ENCODE peak calls at places on chromosomes 5 and 9, in eight cellular contexts. One of them, this sample, is unnamed.

GRCh38 chr9:119366909-119367690 is 2.1 kb downstream of the BRINP1 start:
- DNase-seq in activated T-helper 1 cell treated with Interleukin-2 at 50 U/mL for 16 hours: no peak
- DNase-seq in foreskin fibroblast: no peak
- DNase-seq in stimulated activated CD8-positive, alpha-beta memory T cell treated with anti-CD3 and anti-CD28 coated beads, Interleukin-4, amount 100 ng/mL, for 4 hours: no peak
- DNase-seq in GM10248: no peak
- DNase-seq in AG04450: no peak
- DNase-seq in left lobe of liver: no peak
- DNase-seq in astrocyte of the spinal cord: no peak
- DNase-seq in this sample: no peak

GRCh38 chr9:127131871-127132270 is 9.4 kb upstream of the ANGPTL2 start:
- DNase-seq in activated T-helper 1 cell treated with Interleukin-2 at 50 U/mL for 16 hours: no peak
- DNase-seq in foreskin fibroblast: peak
- DNase-seq in stimulated activated CD8-positive, alpha-beta memory T cell treated with anti-CD3 and anti-CD28 coated beads, Interleukin-4, amount 100 ng/mL, for 4 hours: no peak
- DNase-seq in GM10248: no peak
- DNase-seq in AG04450: peak
- DNase-seq in left lobe of liver: no peak
- DNase-seq in astrocyte of the spinal cord: peak
- DNase-seq in this sample: no peak

GRCh38 chr9:133594310-133594709 is 14.9 kb downstream of the FAM163B start:
- DNase-seq in activated T-helper 1 cell treated with Interleukin-2 at 50 U/mL for 16 hours: no peak
- DNase-seq in foreskin fibroblast: no peak
- DNase-seq in stimulated activated CD8-positive, alpha-beta memory T cell treated with anti-CD3 and anti-CD28 coated beads, Interleukin-4, amount 100 ng/mL, for 4 hours: no peak
- DNase-seq in GM10248: no peak
- DNase-seq in AG04450: no peak
- DNase-seq in left lobe of liver: no peak
- DNase-seq in astrocyte of the spinal cord: no peak
- DNase-seq in this sample: no peak

GRCh38 chr5:64811050-64811640 is 42.4 kb downstream of the CWC27 start:
- DNase-seq in activated T-helper 1 cell treated with Interleukin-2 at 50 U/mL for 16 hours: no peak
- DNase-seq in foreskin fibroblast: peak
- DNase-seq in stimulated activated CD8-positive, alpha-beta memory T cell treated with anti-CD3 and anti-CD28 coated beads, Interleukin-4, amount 100 ng/mL, for 4 hours: no peak
- DNase-seq in GM10248: peak
- DNase-seq in AG04450: peak
- DNase-seq in left lobe of liver: no peak
- DNase-seq in astrocyte of the spinal cord: peak
- DNase-seq in this sample: no peak

GRCh38 chr9:127788337-127789011 is 2.6 kb downstream of the CDK9 start:
- DNase-seq in activated T-helper 1 cell treated with Interleukin-2 at 50 U/mL for 16 hours: no peak
- DNase-seq in foreskin fibroblast: no peak
- DNase-seq in stimulated activated CD8-positive, alpha-beta memory T cell treated with anti-CD3 and anti-CD28 coated beads, Interleukin-4, amount 100 ng/mL, for 4 hours: no peak
- DNase-seq in GM10248: no peak
- DNase-seq in AG04450: no peak
- DNase-seq in left lobe of liver: peak
- DNase-seq in astrocyte of the spinal cord: no peak
- DNase-seq in this sample: no peak

GRCh38 chr9:121992571-121993212 is 100.4 kb downstream of the TTLL11 start:
- DNase-seq in activated T-helper 1 cell treated with Interleukin-2 at 50 U/mL for 16 hours: no peak
- DNase-seq in foreskin fibroblast: peak
- DNase-seq in stimulated activated CD8-positive, alpha-beta memory T cell treated with anti-CD3 and anti-CD28 coated beads, Interleukin-4, amount 100 ng/mL, for 4 hours: no peak
- DNase-seq in GM10248: peak
- DNase-seq in AG04450: peak
- DNase-seq in left lobe of liver: peak
- DNase-seq in astrocyte of the spinal cord: peak
- DNase-seq in this sample: no peak

GRCh38 chr5:160133071-160133917 is 14.0 kb upstream of the PWWP2A start:
- DNase-seq in activated T-helper 1 cell treated with Interleukin-2 at 50 U/mL for 16 hours: no peak
- DNase-seq in foreskin fibroblast: peak
- DNase-seq in stimulated activated CD8-positive, alpha-beta memory T cell treated with anti-CD3 and anti-CD28 coated beads, Interleukin-4, amount 100 ng/mL, for 4 hours: no peak
- DNase-seq in GM10248: no peak
- DNase-seq in AG04450: no peak
- DNase-seq in left lobe of liver: no peak
- DNase-seq in astrocyte of the spinal cord: peak
- DNase-seq in this sample: no peak

GRCh38 chr5:141604318-141604717 is 14.5 kb downstream of the DIAPH1 start:
- DNase-seq in activated T-helper 1 cell treated with Interleukin-2 at 50 U/mL for 16 hours: no peak
- DNase-seq in foreskin fibroblast: peak
- DNase-seq in stimulated activated CD8-positive, alpha-beta memory T cell treated with anti-CD3 and anti-CD28 coated beads, Interleukin-4, amount 100 ng/mL, for 4 hours: no peak
- DNase-seq in GM10248: no peak
- DNase-seq in AG04450: peak
- DNase-seq in left lobe of liver: no peak
- DNase-seq in astrocyte of the spinal cord: peak
- DNase-seq in this sample: no peak

GRCh38 chr5:34490501-34491250 is 165.5 kb upstream of the RAI14 start:
- DNase-seq in activated T-helper 1 cell treated with Interleukin-2 at 50 U/mL for 16 hours: no peak
- DNase-seq in foreskin fibroblast: no peak
- DNase-seq in stimulated activated CD8-positive, alpha-beta memory T cell treated with anti-CD3 and anti-CD28 coated beads, Interleukin-4, amount 100 ng/mL, for 4 hours: no peak
- DNase-seq in GM10248: no peak
- DNase-seq in AG04450: no peak
- DNase-seq in left lobe of liver: no peak
- DNase-seq in astrocyte of the spinal cord: no peak
- DNase-seq in this sample: no peak

GRCh38 chr5:178083942-178084341 is 29.4 kb upstream of the N4BP3 start:
- DNase-seq in activated T-helper 1 cell treated with Interleukin-2 at 50 U/mL for 16 hours: no peak
- DNase-seq in foreskin fibroblast: no peak
- DNase-seq in stimulated activated CD8-positive, alpha-beta memory T cell treated with anti-CD3 and anti-CD28 coated beads, Interleukin-4, amount 100 ng/mL, for 4 hours: no peak
- DNase-seq in GM10248: no peak
- DNase-seq in AG04450: no peak
- DNase-seq in left lobe of liver: no peak
- DNase-seq in astrocyte of the spinal cord: no peak
- DNase-seq in this sample: no peak

GRCh38 chr5:16776611-16777251 is 159.4 kb downstream of the MYO10 start:
- DNase-seq in activated T-helper 1 cell treated with Interleukin-2 at 50 U/mL for 16 hours: no peak
- DNase-seq in foreskin fibroblast: no peak
- DNase-seq in stimulated activated CD8-positive, alpha-beta memory T cell treated with anti-CD3 and anti-CD28 coated beads, Interleukin-4, amount 100 ng/mL, for 4 hours: no peak
- DNase-seq in GM10248: no peak
- DNase-seq in AG04450: no peak
- DNase-seq in left lobe of liver: no peak
- DNase-seq in astrocyte of the spinal cord: no peak
- DNase-seq in this sample: no peak

GRCh38 chr5:177447066-177447610 is 524 bp downstream of the PRR7 start:
- DNase-seq in activated T-helper 1 cell treated with Interleukin-2 at 50 U/mL for 16 hours: peak
- DNase-seq in foreskin fibroblast: no peak
- DNase-seq in stimulated activated CD8-positive, alpha-beta memory T cell treated with anti-CD3 and anti-CD28 coated beads, Interleukin-4, amount 100 ng/mL, for 4 hours: peak
- DNase-seq in GM10248: peak
- DNase-seq in AG04450: no peak
- DNase-seq in left lobe of liver: no peak
- DNase-seq in astrocyte of the spinal cord: no peak
- DNase-seq in this sample: no peak

GRCh38 chr9:107548298-107549142 is 59.0 kb upstream of the KLF4 start:
- DNase-seq in activated T-helper 1 cell treated with Interleukin-2 at 50 U/mL for 16 hours: no peak
- DNase-seq in foreskin fibroblast: peak
- DNase-seq in stimulated activated CD8-positive, alpha-beta memory T cell treated with anti-CD3 and anti-CD28 coated beads, Interleukin-4, amount 100 ng/mL, for 4 hours: no peak
- DNase-seq in GM10248: no peak
- DNase-seq in AG04450: peak
- DNase-seq in left lobe of liver: peak
- DNase-seq in astrocyte of the spinal cord: peak
- DNase-seq in this sample: no peak

GRCh38 chr5:13992795-13993194 is 48.3 kb upstream of the DNAH5 start:
- DNase-seq in activated T-helper 1 cell treated with Interleukin-2 at 50 U/mL for 16 hours: no peak
- DNase-seq in foreskin fibroblast: no peak
- DNase-seq in stimulated activated CD8-positive, alpha-beta memory T cell treated with anti-CD3 and anti-CD28 coated beads, Interleukin-4, amount 100 ng/mL, for 4 hours: no peak
- DNase-seq in GM10248: no peak
- DNase-seq in AG04450: no peak
- DNase-seq in left lobe of liver: no peak
- DNase-seq in astrocyte of the spinal cord: no peak
- DNase-seq in this sample: no peak

GRCh38 chr9:2943016-2943415 is 99.1 kb upstream of the PUM3 start:
- DNase-seq in activated T-helper 1 cell treated with Interleukin-2 at 50 U/mL for 16 hours: no peak
- DNase-seq in foreskin fibroblast: no peak
- DNase-seq in stimulated activated CD8-positive, alpha-beta memory T cell treated with anti-CD3 and anti-CD28 coated beads, Interleukin-4, amount 100 ng/mL, for 4 hours: no peak
- DNase-seq in GM10248: no peak
- DNase-seq in AG04450: no peak
- DNase-seq in left lobe of liver: no peak
- DNase-seq in astrocyte of the spinal cord: no peak
- DNase-seq in this sample: no peak

GRCh38 chr9:107711528-107711927 is 222.0 kb upstream of the KLF4 start:
- DNase-seq in activated T-helper 1 cell treated with Interleukin-2 at 50 U/mL for 16 hours: no peak
- DNase-seq in foreskin fibroblast: peak
- DNase-seq in stimulated activated CD8-positive, alpha-beta memory T cell treated with anti-CD3 and anti-CD28 coated beads, Interleukin-4, amount 100 ng/mL, for 4 hours: no peak
- DNase-seq in GM10248: no peak
- DNase-seq in AG04450: peak
- DNase-seq in left lobe of liver: no peak
- DNase-seq in astrocyte of the spinal cord: peak
- DNase-seq in this sample: no peak

GRCh38 chr9:81389569-81389993 is 299.8 kb downstream of the TLE1 start:
- DNase-seq in activated T-helper 1 cell treated with Interleukin-2 at 50 U/mL for 16 hours: no peak
- DNase-seq in foreskin fibroblast: peak
- DNase-seq in stimulated activated CD8-positive, alpha-beta memory T cell treated with anti-CD3 and anti-CD28 coated beads, Interleukin-4, amount 100 ng/mL, for 4 hours: no peak
- DNase-seq in GM10248: no peak
- DNase-seq in AG04450: peak
- DNase-seq in left lobe of liver: no peak
- DNase-seq in astrocyte of the spinal cord: peak
- DNase-seq in this sample: no peak

GRCh38 chr9:111805841-111806241 is 11.1 kb upstream of the SHOC1 start:
- DNase-seq in activated T-helper 1 cell treated with Interleukin-2 at 50 U/mL for 16 hours: no peak
- DNase-seq in foreskin fibroblast: peak
- DNase-seq in stimulated activated CD8-positive, alpha-beta memory T cell treated with anti-CD3 and anti-CD28 coated beads, Interleukin-4, amount 100 ng/mL, for 4 hours: no peak
- DNase-seq in GM10248: no peak
- DNase-seq in AG04450: no peak
- DNase-seq in left lobe of liver: no peak
- DNase-seq in astrocyte of the spinal cord: peak
- DNase-seq in this sample: no peak

GRCh38 chr5:174947548-174947947 is 223.2 kb downstream of the MSX2 start:
- DNase-seq in activated T-helper 1 cell treated with Interleukin-2 at 50 U/mL for 16 hours: no peak
- DNase-seq in foreskin fibroblast: no peak
- DNase-seq in stimulated activated CD8-positive, alpha-beta memory T cell treated with anti-CD3 and anti-CD28 coated beads, Interleukin-4, amount 100 ng/mL, for 4 hours: no peak
- DNase-seq in GM10248: no peak
- DNase-seq in AG04450: no peak
- DNase-seq in left lobe of liver: no peak
- DNase-seq in astrocyte of the spinal cord: no peak
- DNase-seq in this sample: no peak

GRCh38 chr5:14574891-14575496 is 6.6 kb upstream of the OTULINL start:
- DNase-seq in activated T-helper 1 cell treated with Interleukin-2 at 50 U/mL for 16 hours: no peak
- DNase-seq in foreskin fibroblast: no peak
- DNase-seq in stimulated activated CD8-positive, alpha-beta memory T cell treated with anti-CD3 and anti-CD28 coated beads, Interleukin-4, amount 100 ng/mL, for 4 hours: no peak
- DNase-seq in GM10248: no peak
- DNase-seq in AG04450: no peak
- DNase-seq in left lobe of liver: no peak
- DNase-seq in astrocyte of the spinal cord: no peak
- DNase-seq in this sample: no peak

GRCh38 chr5:78542321-78542840 is 106.2 kb downstream of the LHFPL2 start:
- DNase-seq in activated T-helper 1 cell treated with Interleukin-2 at 50 U/mL for 16 hours: no peak
- DNase-seq in foreskin fibroblast: no peak
- DNase-seq in stimulated activated CD8-positive, alpha-beta memory T cell treated with anti-CD3 and anti-CD28 coated beads, Interleukin-4, amount 100 ng/mL, for 4 hours: no peak
- DNase-seq in GM10248: no peak
- DNase-seq in AG04450: no peak
- DNase-seq in left lobe of liver: peak
- DNase-seq in astrocyte of the spinal cord: no peak
- DNase-seq in this sample: no peak

GRCh38 chr9:81519816-81520215 is 169.5 kb downstream of the TLE1 start:
- DNase-seq in activated T-helper 1 cell treated with Interleukin-2 at 50 U/mL for 16 hours: no peak
- DNase-seq in foreskin fibroblast: no peak
- DNase-seq in stimulated activated CD8-positive, alpha-beta memory T cell treated with anti-CD3 and anti-CD28 coated beads, Interleukin-4, amount 100 ng/mL, for 4 hours: no peak
- DNase-seq in GM10248: no peak
- DNase-seq in AG04450: no peak
- DNase-seq in left lobe of liver: no peak
- DNase-seq in astrocyte of the spinal cord: no peak
- DNase-seq in this sample: no peak

GRCh38 chr5:102971693-102972293 is 148.1 kb downstream of the GIN1 start:
- DNase-seq in activated T-helper 1 cell treated with Interleukin-2 at 50 U/mL for 16 hours: no peak
- DNase-seq in foreskin fibroblast: peak
- DNase-seq in stimulated activated CD8-positive, alpha-beta memory T cell treated with anti-CD3 and anti-CD28 coated beads, Interleukin-4, amount 100 ng/mL, for 4 hours: no peak
- DNase-seq in GM10248: peak
- DNase-seq in AG04450: no peak
- DNase-seq in left lobe of liver: no peak
- DNase-seq in astrocyte of the spinal cord: peak
- DNase-seq in this sample: no peak

GRCh38 chr9:107751522-107752235 is 262.1 kb upstream of the KLF4 start:
- DNase-seq in activated T-helper 1 cell treated with Interleukin-2 at 50 U/mL for 16 hours: no peak
- DNase-seq in foreskin fibroblast: peak
- DNase-seq in stimulated activated CD8-positive, alpha-beta memory T cell treated with anti-CD3 and anti-CD28 coated beads, Interleukin-4, amount 100 ng/mL, for 4 hours: no peak
- DNase-seq in GM10248: peak
- DNase-seq in AG04450: no peak
- DNase-seq in left lobe of liver: peak
- DNase-seq in astrocyte of the spinal cord: peak
- DNase-seq in this sample: no peak

This sample was measured in cortex of kidney.